ENCODE peak calls at places on chromosomes 4 and X, in eight cellular contexts. H, Z, O, F, W, Y, M and R are unnamed samples.

GRCh38 chrX:131704136-131704695 is 160.3 kb downstream of the OR13H1 start:
- DNase-seq in H (no peak), Z (no peak), O (no peak), F (no peak), W (peak), Y (peak), M (no peak), R (no peak)

GRCh38 chr4:137819964-137820383 is 287.7 kb upstream of the PCDH18 start:
- DNase-seq in H (peak), Z (no peak), O (no peak), F (peak), W (no peak), Y (peak), M (no peak), R (no peak)

GRCh38 chr4:73599182-73599581 is 21.1 kb downstream of the RASSF6 start:
- DNase-seq in H (peak), Z (no peak), O (no peak), F (no peak), W (no peak), Y (peak), M (no peak), R (no peak)

GRCh38 chrX:150887906-150888465 is 10.5 kb downstream of the CD99L2 start:
- DNase-seq in H (no peak), Z (no peak), O (no peak), F (no peak), W (no peak), Y (peak), M (no peak), R (no peak)

GRCh38 chrX:11264925-11265324 is 28.3 kb upstream of the AMELX start:
- DNase-seq in H (no peak), Z (no peak), O (no peak), F (no peak), W (no peak), Y (no peak), M (no peak), R (no peak)

GRCh38 chr4:184401397-184402171 is 72.8 kb downstream of the IRF2 start:
- DNase-seq in H (peak), Z (no peak), O (no peak), F (no peak), W (no peak), Y (no peak), M (no peak), R (no peak)

GRCh38 chr4:30744957-30745640 is 24.9 kb downstream of the PCDH7 start:
- DNase-seq in H (peak), Z (no peak), O (no peak), F (no peak), W (no peak), Y (no peak), M (no peak), R (no peak)

GRCh38 chr4:158722291-158722916 is 792 bp downstream of the PPID start:
- DNase-seq in H (peak), Z (no peak), O (peak), F (peak), W (no peak), Y (peak), M (no peak), R (no peak)

GRCh38 chrX:13341491-13342101 is 21.7 kb upstream of the ATXN3L start:
- DNase-seq in H (peak), Z (no peak), O (no peak), F (peak), W (no peak), Y (peak), M (no peak), R (no peak)

GRCh38 chr4:663438-664428 is 10.3 kb downstream of the ATP5ME start:
- DNase-seq in H (peak), Z (peak), O (peak), F (peak), W (peak), Y (no peak), M (peak), R (peak)

GRCh38 chrX:39946822-39947221 is 150.9 kb downstream of the BCOR start:
- DNase-seq in H (no peak), Z (no peak), O (no peak), F (no peak), W (no peak), Y (peak), M (no peak), R (no peak)

GRCh38 chr4:125433453-125433852 is 118.7 kb downstream of the FAT4 start:
- DNase-seq in H (no peak), Z (no peak), O (no peak), F (no peak), W (no peak), Y (peak), M (no peak), R (no peak)

GRCh38 chr4:140252742-140253555 is 99.0 kb upstream of the MAML3 start:
- DNase-seq in H (peak), Z (peak), O (peak), F (peak), W (peak), Y (peak), M (peak), R (no peak)

GRCh38 chrX:3346436-3347329 is at the start of gene MXRA5:
- DNase-seq in H (peak), Z (no peak), O (peak), F (no peak), W (no peak), Y (peak), M (no peak), R (no peak)

GRCh38 chr4:94889961-94890360 is 132.2 kb downstream of the BMPR1B start:
- DNase-seq in H (peak), Z (no peak), O (no peak), F (no peak), W (no peak), Y (peak), M (no peak), R (no peak)

GRCh38 chr4:42149004-42149403 is 3.5 kb downstream of the BEND4 start:
- DNase-seq in H (no peak), Z (no peak), O (no peak), F (no peak), W (no peak), Y (no peak), M (no peak), R (no peak)

GRCh38 chr4:111204807-111205206 is 581.9 kb upstream of the PITX2 start:
- DNase-seq in H (no peak), Z (no peak), O (no peak), F (no peak), W (no peak), Y (peak), M (no peak), R (no peak)

GRCh38 chrX:123830309-123830708 is 29.5 kb upstream of the XIAP start:
- DNase-seq in H (no peak), Z (no peak), O (no peak), F (peak), W (peak), Y (no peak), M (peak), R (peak)

GRCh38 chr4:144894525-144894924 is 203.5 kb downstream of the ANAPC10 start:
- DNase-seq in H (no peak), Z (no peak), O (no peak), F (no peak), W (no peak), Y (peak), M (peak), R (peak)

GRCh38 chrX:50691820-50692219 is 122.2 kb downstream of the SHROOM4 start:
- DNase-seq in H (peak), Z (no peak), O (peak), F (peak), W (peak), Y (peak), M (no peak), R (no peak)

GRCh38 chr4:13705521-13706035 is 78.1 kb upstream of the BOD1L1 start:
- DNase-seq in H (peak), Z (no peak), O (no peak), F (no peak), W (no peak), Y (no peak), M (peak), R (no peak)

GRCh38 chrX:12702509-12703091 is 88.6 kb upstream of the PRPS2 start:
- DNase-seq in H (peak), Z (no peak), O (peak), F (peak), W (peak), Y (no peak), M (no peak), R (no peak)

GRCh38 chr4:145299380-145300076 is 119.1 kb upstream of the OTUD4 start:
- DNase-seq in H (no peak), Z (peak), O (no peak), F (no peak), W (peak), Y (peak), M (no peak), R (no peak)

GRCh38 chr4:181998588-181998987 is 244.6 kb upstream of the TENM3 start:
- DNase-seq in H (no peak), Z (no peak), O (no peak), F (no peak), W (no peak), Y (no peak), M (no peak), R (no peak)

GRCh38 chr4:182855877-182856276 is 61.3 kb downstream of the DCTD start:
- DNase-seq in H (no peak), Z (no peak), O (no peak), F (no peak), W (no peak), Y (no peak), M (no peak), R (no peak)

GRCh38 chr4:56958111-56958517 is 19.3 kb downstream of the NOA1 start:
- DNase-seq in H (no peak), Z (no peak), O (peak), F (no peak), W (no peak), Y (peak), M (peak), R (peak)

GRCh38 chr4:6227412-6228157 is 27.2 kb upstream of the JAKMIP1 start:
- DNase-seq in H (no peak), Z (no peak), O (no peak), F (no peak), W (no peak), Y (no peak), M (no peak), R (no peak)

GRCh38 chrX:38654302-38654701 is 93.0 kb downstream of the TSPAN7 start:
- DNase-seq in H (peak), Z (no peak), O (no peak), F (peak), W (no peak), Y (peak), M (no peak), R (no peak)

GRCh38 chr4:175560628-175561027 is 251.4 kb downstream of the GPM6A start:
- DNase-seq in H (peak), Z (no peak), O (no peak), F (no peak), W (no peak), Y (peak), M (no peak), R (no peak)

GRCh38 chr4:147737623-147738022 is 5.7 kb downstream of the ARHGAP10 start:
- DNase-seq in H (peak), Z (no peak), O (no peak), F (no peak), W (no peak), Y (no peak), M (no peak), R (no peak)

GRCh38 chrX:46737462-46737861 is 21.5 kb downstream of the SLC9A7 start:
- DNase-seq in H (no peak), Z (no peak), O (no peak), F (no peak), W (no peak), Y (peak), M (no peak), R (no peak)

GRCh38 chr4:79241846-79242245 is 84.0 kb downstream of the NAA11 start:
- DNase-seq in H (peak), Z (no peak), O (no peak), F (peak), W (no peak), Y (peak), M (no peak), R (no peak)